ENCODE peak calls at places on chromosomes 4 and X, in ten cellular contexts. D is stimulated activated CD8-positive, alpha-beta memory T cell treated with anti-CD3 and anti-CD28 coated beads, Interleukin-15, amount 100 ng/mL, for 4 hours; I is Kasumi-1; N is T-helper 9 cell; V is NCI-H2171; Z is activated naive CD8-positive, alpha-beta T cell treated with anti-CD3 and anti-CD28 coated beads, Interleukin-2, amount 50 U/mL, for 24 hours; S is heart right ventricle; F is EL; G is GM03348; Q is keratinocyte. E is an unnamed sample.

GRCh38 chr4:156972370-156972980 is 876 bp upstream of the PDGFC start:
- DNase-seq in D (no peak), I (no peak), N (no peak), V (no peak), Z (no peak), S (no peak), F (no peak), G (no peak), Q (no peak), E (no peak)

GRCh38 chrX:48071064-48071985 is at the start of gene ZNF630:
- DNase-seq in D (peak; percentile 36), I (peak; percentile 55), N (peak; percentile 16), V (peak; percentile 59), Z (peak; percentile 64), S (peak; percentile 64), F (peak; percentile 21), G (peak; percentile 41), Q (no peak), E (peak; percentile 79)

GRCh38 chr4:133081246-133081645 is 67.8 kb upstream of the PCDH10 start:
- DNase-seq in D (no peak), I (no peak), N (no peak), V (no peak), Z (no peak), S (no peak), F (no peak), G (no peak), Q (no peak), E (no peak)

GRCh38 chrX:134898450-134898849 is 92.3 kb upstream of the SMIM10 start:
- DNase-seq in D (no peak), I (no peak), N (no peak), V (peak; percentile 1), Z (no peak), S (no peak), F (peak; percentile 8), G (peak; percentile 6), Q (no peak), E (no peak)

GRCh38 chr4:8370835-8371234 is 69.7 kb downstream of the ACOX3 start:
- DNase-seq in D (no peak), I (no peak), N (no peak), V (no peak), Z (no peak), S (peak; percentile 72), F (no peak), G (no peak), Q (no peak), E (no peak)

GRCh38 chrX:19906293-19906692 is 18.9 kb upstream of the SH3KBP1 start:
- DNase-seq in D (no peak), I (peak; percentile 6), N (no peak), V (no peak), Z (no peak), S (no peak), F (no peak), G (no peak), Q (no peak), E (no peak)

GRCh38 chr4:48653217-48654014 is 126.7 kb downstream of the FRYL start:
- DNase-seq in D (peak; percentile 45), I (peak; percentile 64), N (no peak), V (no peak), Z (peak; percentile 43), S (peak; percentile 41), F (peak; percentile 46), G (peak; percentile 9), Q (no peak), E (no peak)

GRCh38 chr4:1354136-1354982 is 7.4 kb downstream of the UVSSA start:
- DNase-seq in D (no peak), I (no peak), N (no peak), V (no peak), Z (no peak), S (no peak), F (no peak), G (no peak), Q (no peak), E (no peak)

GRCh38 chrX:136047001-136047642 is 61.9 kb downstream of the SLC9A6 start:
- DNase-seq in D (no peak), I (no peak), N (no peak), V (no peak), Z (no peak), S (no peak), F (peak; percentile 57), G (no peak), Q (no peak), E (no peak)

GRCh38 chr4:163672751-163673150 is 178.3 kb downstream of the TMA16 start:
- DNase-seq in D (no peak), I (peak; percentile 38), N (no peak), V (no peak), Z (no peak), S (no peak), F (no peak), G (no peak), Q (no peak), E (peak; percentile 20)

GRCh38 chr4:126213996-126214395 is 899.2 kb downstream of the FAT4 start:
- DNase-seq in D (no peak), I (no peak), N (no peak), V (no peak), Z (no peak), S (no peak), F (no peak), G (no peak), Q (no peak), E (no peak)

GRCh38 chrX:108359811-108360602 is 78.2 kb downstream of the COL4A6 start:
- DNase-seq in D (no peak), I (peak; percentile 0), N (no peak), V (no peak), Z (no peak), S (no peak), F (peak; percentile 39), G (no peak), Q (no peak), E (no peak)

E was measured in OCI-LY7.